ENCODE peak calls at places on chromosome 21, in six cellular contexts. R, I, Q, Z, N and L are unnamed samples.

GRCh38 chr21:41247561-41247968 is 69.0 kb upstream of the FAM3B start:
- DNase-seq in I (no peak), Z (no peak), R (peak; percentile 94), N (peak; percentile 99), Q (no peak), L (no peak)

GRCh38 chr21:29805110-29805509 is 134.7 kb downstream of the GRIK1 start:
- DNase-seq in R (no peak), Q (no peak), Z (no peak), N (no peak), I (no peak), L (no peak)

GRCh38 chr21:43375006-43375826 is 51.7 kb downstream of the SIK1 start:
- DNase-seq in Q (no peak), R (no peak), I (no peak), N (no peak), Z (no peak), L (no peak)

GRCh38 chr21:41848533-41848932 is 30.6 kb downstream of the PRDM15 start:
- DNase-seq in I (no peak), N (no peak), Q (no peak), R (no peak), Z (no peak), L (no peak)

GRCh38 chr21:33799378-33800090 is 116.1 kb downstream of the ATP5PO start:
- DNase-seq in R (no peak), I (no peak), Z (no peak), N (peak; percentile 31), Q (no peak), L (no peak)

GRCh38 chr21:16427587-16428087 is 697.9 kb downstream of the USP25 start:
- DNase-seq in Q (no peak), I (no peak), Z (no peak), N (no peak), R (no peak), L (no peak)

GRCh38 chr21:38352536-38353219 is 95.9 kb downstream of the KCNJ15 start:
- DNase-seq in R (peak; percentile 85), Q (no peak), I (peak; percentile 70), N (peak; percentile 85), Z (peak; percentile 76), L (peak; percentile 43)

GRCh38 chr21:44954281-44954771 is 14.5 kb downstream of the SLX9 start:
- DNase-seq in N (no peak), I (no peak), Z (no peak), Q (no peak), R (no peak), L (no peak)